ENCODE peak calls at places on chromosomes 16 and 17, in nine cellular contexts. O is A549, Z is cardiac muscle cell, S is PC-3, B is H9, F is IMR-90, V is GM23338, E is breast epithelium, P is Peyer's patch. W is an unnamed sample.

GRCh38 chr17:57724038-57724728 is 20.9 kb downstream of the CCDC182 start:
- DNase-seq in Z (no peak), E (no peak), B (no peak), F (no peak), V (no peak), O (no peak), S (no peak), P (no peak), W (no peak)

GRCh38 chr17:45043268-45043681 is 8.2 kb downstream of the DCAKD start:
- DNase-seq in O (no peak), Z (no peak), B (no peak), E (peak; percentile 92), F (no peak), P (no peak), S (no peak), V (no peak), W (no peak)

GRCh38 chr16:49698416-49698815 is 157.5 kb downstream of the ZNF423 start:
- DNase-seq in B (peak; percentile 52), Z (peak; percentile 80), E (no peak), P (no peak), F (no peak), S (no peak), V (peak; percentile 64), O (no peak), W (no peak)

GRCh38 chr17:73984981-73985380 is 218.5 kb upstream of the RPL38 start:
- DNase-seq in P (no peak), B (no peak), Z (no peak), O (no peak), F (no peak), E (no peak), V (no peak), S (no peak), W (no peak)

GRCh38 chr16:79607587-79607986 is 7.0 kb upstream of the MAF start:
- DNase-seq in F (peak; percentile 16), S (peak; percentile 2), E (no peak), B (no peak), P (no peak), O (no peak), Z (no peak), V (no peak), W (peak; percentile 56)

GRCh38 chr16:67284699-67285646 is 5.6 kb downstream of the PLEKHG4 start:
- DNase-seq in O (peak; percentile 61), B (peak; percentile 91), S (peak; percentile 54), V (peak; percentile 91), P (peak; percentile 57), E (no peak), F (peak; percentile 12), Z (peak; percentile 61), W (peak; percentile 54)

GRCh38 chr17:5194346-5194745 is 2.7 kb upstream of the ZNF594 start:
- DNase-seq in Z (no peak), O (no peak), P (no peak), V (no peak), S (no peak), E (no peak), F (no peak), B (no peak), W (no peak)

GRCh38 chr17:28030386-28030785 is 12.1 kb upstream of the NLK start:
- DNase-seq in O (no peak), F (no peak), E (no peak), V (no peak), P (no peak), S (no peak), Z (no peak), B (no peak), W (no peak)

GRCh38 chr16:30380072-30380471 is 2.3 kb downstream of the SEPTIN1 start:
- DNase-seq in S (no peak), E (no peak), P (no peak), O (no peak), V (no peak), Z (no peak), B (no peak), F (no peak), W (no peak)

GRCh38 chr17:44081681-44082080 is 11.1 kb downstream of the G6PC3 start:
- DNase-seq in S (no peak), F (no peak), Z (no peak), P (no peak), V (no peak), B (no peak), O (no peak), E (no peak), W (no peak)

GRCh38 chr16:26993988-26994387 is 72.7 kb upstream of the C16orf82 start:
- DNase-seq in S (no peak), Z (no peak), V (no peak), O (no peak), B (no peak), F (peak; percentile 60), E (no peak), P (no peak), W (no peak)

GRCh38 chr16:9845661-9846361 is 336.4 kb downstream of the GRIN2A start:
- DNase-seq in S (peak; percentile 72), P (no peak), E (no peak), F (no peak), O (no peak), B (no peak), V (no peak), Z (no peak), W (no peak)

GRCh38 chr16:9847146-9847545 is 335.1 kb downstream of the GRIN2A start:
- DNase-seq in S (no peak), P (no peak), O (no peak), F (no peak), Z (no peak), E (no peak), V (no peak), B (no peak), W (no peak)

GRCh38 chr16:9843424-9844013 is 338.7 kb downstream of the GRIN2A start:
- DNase-seq in O (no peak), E (no peak), P (no peak), F (no peak), B (no peak), S (no peak), V (no peak), Z (no peak), W (no peak)

GRCh38 chr16:9844361-9844760 is 337.9 kb downstream of the GRIN2A start:
- DNase-seq in E (no peak), P (no peak), S (peak; percentile 28), O (no peak), Z (no peak), F (no peak), V (no peak), B (no peak), W (no peak)

GRCh38 chr16:9846362-9847099 is 335.7 kb downstream of the GRIN2A start:
- DNase-seq in B (no peak), Z (no peak), F (no peak), O (no peak), E (no peak), S (peak; percentile 58), V (no peak), P (no peak), W (no peak)
- H3K4me1 ChIP-seq in B (no peaks in the 10 kb centered on the region), Z (no peaks in the 10 kb centered on the region), F (no peaks in the 10 kb centered on the region), O (peaks cover 16% of the 10 kb centered on the region), E (no peaks in the 10 kb centered on the region), S (peaks cover 32% of the 10 kb centered on the region), V (no peaks in the 10 kb centered on the region), P (no peaks in the 10 kb centered on the region), W (no peaks in the 10 kb centered on the region)

DNA sequence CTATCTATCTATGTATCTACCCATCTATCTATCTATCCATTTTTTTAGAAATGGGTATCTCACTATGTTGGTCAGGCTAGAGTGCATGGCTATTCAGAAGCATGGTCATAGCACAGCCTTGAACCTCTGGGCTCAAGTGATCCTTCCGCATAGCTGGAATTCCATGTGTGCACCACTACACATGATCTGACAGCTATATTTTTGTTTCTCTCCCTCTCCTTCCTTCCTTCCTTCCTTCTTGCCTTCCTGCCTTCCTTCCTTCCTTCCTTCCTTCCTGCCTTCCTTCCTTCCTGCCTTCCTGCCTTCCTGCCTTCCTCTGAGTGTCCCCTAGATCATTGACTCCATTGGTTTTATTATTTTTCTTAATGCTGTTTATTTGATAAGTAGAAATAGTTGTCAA is 108.1 kb downstream of the HS3ST4 start:
- DNase-seq in B (no peak), Z (no peak), E (no peak), F (no peak), S (no peak), P (no peak), O (no peak), V (no peak), W (no peak)
- TF ChIP-seq CTCF in B (no peak), Z (no peak), E (no peak), F (no peak), S (no peak), P (no peak), O (no peak), V (no peak), W (no peak)

DNA sequence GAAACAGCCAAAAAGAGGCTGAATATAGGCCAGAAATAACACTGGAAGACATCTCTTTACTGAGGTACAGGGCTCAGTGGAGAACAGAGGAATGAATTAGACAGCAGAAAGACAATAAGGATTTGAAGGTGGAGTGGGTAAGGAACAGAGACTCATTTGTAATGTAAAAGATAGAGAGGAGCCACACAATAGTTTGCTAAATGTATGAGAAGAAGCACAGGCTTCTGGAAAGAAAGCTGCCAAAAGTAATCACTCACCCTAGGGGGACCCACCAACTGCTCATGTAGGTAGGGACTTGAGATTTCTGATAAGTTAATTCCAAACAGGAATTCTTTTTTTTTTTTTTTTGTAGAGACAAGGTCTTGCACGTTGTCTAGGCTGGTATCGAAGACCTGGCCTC is 186.8 kb downstream of the AATF start:
- DNase-seq in V (peak; percentile 26), F (no peak), S (no peak), O (no peak), Z (no peak), B (no peak), E (no peak), P (no peak), W (no peak)
- H3K27ac ChIP-seq in V (no peak overlapping the region), F (no peak overlapping the region), S (no peak overlapping the region), O (no peak overlapping the region), Z (peak overlapping the region; percentile 15), B (no peak overlapping the region), E (no peak overlapping the region), P (no peak overlapping the region), W (no peak overlapping the region)

GRCh38 chr16:16019488-16019887 is 70.1 kb downstream of the ABCC1 start:
- DNase-seq in P (no peak), B (no peak), E (no peak), Z (no peak), S (peak; percentile 80), V (no peak), F (peak; percentile 54), O (peak; percentile 82), W (no peak)
- H3K4me1 ChIP-seq in P (no peaks in the 10 kb centered on the region), B (no peaks in the 10 kb centered on the region), E (no peaks in the 10 kb centered on the region), Z (no peaks in the 10 kb centered on the region), S (peaks cover 67% of the 10 kb centered on the region), V (no peaks in the 10 kb centered on the region), F (peaks cover 44% of the 10 kb centered on the region), O (peaks cover 98% of the 10 kb centered on the region), W (peaks cover 54% of the 10 kb centered on the region)

DNA sequence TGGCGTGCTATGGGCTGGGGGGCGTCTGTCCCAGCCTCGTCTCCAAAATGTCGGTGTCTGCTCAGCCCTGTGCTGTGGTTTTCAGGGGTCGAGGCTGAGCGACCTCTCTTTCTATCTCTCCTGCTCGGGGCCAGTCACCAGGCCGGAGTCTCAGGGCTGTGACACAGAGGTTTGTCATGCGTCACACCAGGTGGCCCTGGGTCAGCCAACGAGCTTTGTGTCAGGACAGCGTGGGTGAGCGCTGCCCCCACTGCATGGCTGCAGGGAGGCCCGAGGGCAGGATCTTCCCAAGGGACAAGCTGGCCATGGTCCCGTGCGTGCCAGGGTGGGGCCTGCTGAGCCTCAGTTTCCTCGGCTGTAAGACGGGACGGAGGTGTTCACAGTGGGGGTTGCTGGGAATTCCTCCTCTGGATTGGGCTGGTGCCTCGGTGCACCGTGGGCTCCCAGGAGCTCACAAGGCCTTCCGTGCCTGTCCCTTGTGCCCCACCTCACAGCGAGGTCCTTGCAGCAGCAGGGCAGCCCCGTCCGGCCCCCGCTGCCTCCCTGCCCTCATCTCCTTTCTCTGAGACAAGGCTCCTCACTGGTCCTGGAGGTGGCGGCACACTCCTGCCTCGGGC is 50.5 kb downstream of the CBFA2T3 start:
- DNase-seq in O (no peak), S (peak; percentile 21), P (no peak), E (no peak), V (no peak), F (no peak), Z (no peak), B (no peak), W (no peak)
- TF ChIP-seq CTCF in O (no peak), S (no peak), P (no peak), E (no peak), V (no peak), F (no peak), Z (no peak), B (no peak), W (no peak)

W was measured in gastrocnemius medialis.